ENCODE peak calls at places on chromosomes 6 and 20, in eight cellular contexts. I is ELR, G is body of pancreas, U is Caco-2, W is GM03348, L is NCI-H510A treated with DMSO at 0.1 percent for 48 hours, J is left lobe of liver, H is thyroid gland. R is an unnamed sample.

GRCh38 chr20:47360207-47360488 is 3.6 kb upstream of the ZMYND8 start:
- DNase-seq in W (no peak), J (no peak), G (peak), H (no peak), I (peak), L (peak), U (peak), R (no peak)

GRCh38 chr20:61753196-61753942 is 312.3 kb downstream of the TAF4 start:
- DNase-seq in U (no peak), I (peak), W (peak), G (no peak), L (no peak), H (no peak), J (no peak), R (no peak)

GRCh38 chr20:35776513-35777101 is 4.8 kb downstream of the PHF20 start:
- DNase-seq in H (peak), I (peak), L (peak), G (peak), U (no peak), J (no peak), W (no peak), R (no peak)

GRCh38 chr6:92377137-92377536 is 1042.2 kb downstream of the EPHA7 start:
- DNase-seq in G (no peak), H (no peak), L (no peak), U (no peak), W (no peak), I (no peak), J (no peak), R (no peak)

GRCh38 chr20:59356662-59357061 is 56.3 kb downstream of the EDN3 start:
- DNase-seq in W (no peak), H (peak), L (no peak), I (no peak), U (no peak), G (no peak), J (no peak), R (no peak)

GRCh38 chr6:29631860-29632731 is 887 bp downstream of the GABBR1 start:
- DNase-seq in W (peak), J (no peak), U (peak), I (peak), H (peak), G (peak), L (peak), R (peak)

GRCh38 chr20:53642196-53643030 is 48.8 kb upstream of the ZNF217 start:
- DNase-seq in L (no peak), I (peak), W (peak), G (peak), J (peak), U (peak), H (peak), R (peak)

GRCh38 chr20:47677314-47678129 is 107.8 kb downstream of the SULF2 start:
- DNase-seq in H (peak), I (peak), W (peak), G (peak), J (peak), L (peak), U (peak), R (peak)

GRCh38 chr6:136500414-136500813 is 49.8 kb downstream of the MAP7 start:
- DNase-seq in J (no peak), H (no peak), I (no peak), L (no peak), U (no peak), W (no peak), G (no peak), R (no peak)

GRCh38 chr6:142871910-142872331 is 73.1 kb downstream of the HIVEP2 start:
- DNase-seq in J (no peak), U (no peak), H (no peak), G (peak), I (peak), L (no peak), W (peak), R (no peak)

GRCh38 chr6:53731906-53732636 is 62.7 kb upstream of the LRRC1 start:
- DNase-seq in U (no peak), L (no peak), H (no peak), J (no peak), W (no peak), I (no peak), G (no peak), R (no peak)

GRCh38 chr20:32285621-32286334 is 8.3 kb downstream of the KIF3B start:
- DNase-seq in L (no peak), G (no peak), U (no peak), J (no peak), I (peak), W (peak), H (no peak), R (no peak)

GRCh38 chr6:123489589-123489988 is 147.2 kb downstream of the TRDN start:
- DNase-seq in G (no peak), U (no peak), I (peak), W (no peak), H (no peak), L (no peak), J (no peak), R (no peak)

GRCh38 chr6:54428437-54428836 is 120.2 kb downstream of the TINAG start:
- DNase-seq in J (no peak), H (no peak), U (no peak), G (no peak), W (no peak), I (no peak), L (no peak), R (no peak)

GRCh38 chr6:24985313-24985712 is 49.6 kb upstream of the RIPOR2 start:
- DNase-seq in L (peak), W (no peak), G (no peak), U (no peak), J (no peak), I (no peak), H (no peak), R (peak)

GRCh38 chr6:18742406-18742805 is 355.3 kb downstream of the RNF144B start:
- DNase-seq in I (peak), W (no peak), G (no peak), U (no peak), J (no peak), L (no peak), H (no peak), R (no peak)

GRCh38 chr6:13814938-13815575 is 700 bp upstream of the MCUR1 start:
- DNase-seq in W (no peak), J (no peak), L (peak), I (peak), G (no peak), H (no peak), U (no peak), R (no peak)

R was measured in HAP-1.